ENCODE peak calls at places on chromosome 16, in seven cellular contexts. F, T, W, U, C, E and Q are unnamed samples. For H3K36me3, the result is how much of the 10 kb centered on the place peaks cover.

GRCh38 chr16:71201556-71201955 is 29.0 kb downstream of the HYDIN start:
- DNase-seq in C (no peak), F (no peak), T (no peak), W (no peak), U (no peak), E (no peak), Q (no peak)

GRCh38 chr16:47204736-47205499 is 61.2 kb upstream of the NETO2 start:
- DNase-seq in C (no peak), U (no peak), E (no peak), W (no peak), T (no peak), F (no peak), Q (no peak)

GRCh38 chr16:87107221-87107620 is 210.0 kb downstream of the C16orf95 start:
- DNase-seq in E (no peak), W (no peak), U (no peak), C (no peak), T (no peak), F (no peak), Q (no peak)

GRCh38 chr16:88904676-88905365 is 38.4 kb upstream of the PABPN1L start:
- DNase-seq in W (no peak), C (no peak), F (no peak), E (no peak), T (no peak), U (no peak), Q (no peak)

GRCh38 chr16:66717776-66718175 is 21.2 kb upstream of the CMTM4 start:
- DNase-seq in W (no peak), U (no peak), C (no peak), E (no peak), F (no peak), T (no peak), Q (no peak)

GRCh38 chr16:23563186-23563585 is 5.7 kb downstream of the UBFD1 start:
- DNase-seq in W (no peak), T (no peak), F (no peak), E (no peak), C (no peak), U (no peak), Q (peak)

GRCh38 chr16:72990003-72990521 is 57.9 kb downstream of the ZFHX3 start:
- DNase-seq in W (no peak), F (peak), T (no peak), E (peak), U (peak), C (peak), Q (no peak)

GRCh38 chr16:10976663-10977062 is 32.3 kb downstream of the CLEC16A start:
- DNase-seq in W (peak), T (no peak), U (no peak), F (no peak), C (no peak), E (no peak), Q (no peak)

GRCh38 chr16:81873843-81874752 is 95.0 kb downstream of the PLCG2 start:
- DNase-seq in W (peak), F (peak), E (peak), C (no peak), T (peak), U (peak), Q (peak)

GRCh38 chr16:569445-570254 is at the start of gene PIGQ:
- DNase-seq in C (peak), U (peak), T (peak), W (peak), E (no peak), F (peak), Q (peak)

GRCh38 chr16:79929260-79929977 is 328.9 kb upstream of the MAF start:
- DNase-seq in W (no peak), U (no peak), E (no peak), F (no peak), C (no peak), T (no peak), Q (no peak)

GRCh38 chr16:50470687-50471086 is 77.5 kb upstream of the NKD1 start:
- DNase-seq in C (no peak), U (no peak), E (no peak), W (no peak), F (no peak), T (no peak), Q (no peak)

GRCh38 chr16:53781023-53781605 is 77.2 kb downstream of the FTO start:
- DNase-seq in U (no peak), F (no peak), C (no peak), W (no peak), E (no peak), T (no peak), Q (no peak)

GRCh38 chr16:69143116-69143515 is 10.7 kb downstream of the UTP4 start:
- DNase-seq in U (no peak), F (no peak), E (no peak), C (no peak), T (peak), W (peak), Q (no peak)

GRCh38 chr16:64150193-64150592 is 971.7 kb downstream of the CDH11 start:
- DNase-seq in C (no peak), W (no peak), T (no peak), E (no peak), U (no peak), F (no peak), Q (no peak)

GRCh38 chr16:69448470-69449193 is 24.2 kb downstream of the CYB5B start:
- DNase-seq in F (no peak), C (no peak), T (no peak), W (peak), U (no peak), E (no peak), Q (no peak)

GRCh38 chr16:51134269-51134812 is 16.7 kb downstream of the SALL1 start:
- DNase-seq in F (no peak), W (peak), C (no peak), U (no peak), E (no peak), T (no peak), Q (no peak)

GRCh38 chr16:65825191-65825856 is 541.2 kb upstream of the CDH5 start:
- DNase-seq in T (no peak), U (no peak), W (no peak), E (no peak), C (no peak), F (no peak), Q (no peak)

GRCh38 chr16:66207139-66207863 is 159.2 kb upstream of the CDH5 start:
- DNase-seq in E (no peak), F (no peak), C (no peak), W (no peak), T (no peak), U (peak), Q (no peak)

GRCh38 chr16:83530293-83530692 is 277.5 kb upstream of the HSBP1 start:
- DNase-seq in U (no peak), C (no peak), E (no peak), W (no peak), F (no peak), T (no peak), Q (no peak)

GRCh38 chr16:11675561-11676511 is 7.6 kb downstream of the SNN start:
- DNase-seq in C (no peak), F (no peak), E (peak), T (no peak), U (peak), W (no peak), Q (no peak)

GRCh38 chr16:66274335-66275110 is 92.0 kb upstream of the CDH5 start:
- DNase-seq in F (no peak), E (peak), W (peak), T (peak), U (no peak), C (no peak), Q (no peak)

GRCh38 chr16:24275413-24275812 is 19.3 kb downstream of the CACNG3 start:
- DNase-seq in W (no peak), E (no peak), F (no peak), T (no peak), U (no peak), C (no peak), Q (no peak)

GRCh38 chr16:24950275-24950674 is 64.9 kb downstream of the ARHGAP17 start:
- DNase-seq in W (no peak), T (no peak), C (no peak), E (no peak), U (no peak), F (no peak), Q (no peak)

GRCh38 chr16:2008009-2008526 is 1.6 kb downstream of the ZNF598 start:
- DNase-seq in U (peak), C (peak), T (no peak), W (no peak), E (no peak), F (no peak), Q (peak)

GRCh38 chr16:1543085-1543896 is 9.8 kb downstream of the TMEM204 start:
- DNase-seq in U (no peak), F (no peak), W (peak), E (peak), T (peak), C (no peak), Q (peak)

GRCh38 chr16:87560428-87561199 is 41.7 kb upstream of the JPH3 start:
- DNase-seq in F (no peak), E (peak), C (peak), W (peak), T (peak), U (no peak), Q (no peak)

GRCh38 chr16:88472637-88473205 is 19.6 kb downstream of the ZFPM1 start:
- DNase-seq in T (no peak), U (no peak), C (no peak), E (no peak), F (no peak), W (no peak), Q (no peak)

GRCh38 chr16:11610121-11610505 is 23.4 kb upstream of the LITAF start:
- DNase-seq in C (no peak), U (no peak), F (no peak), T (no peak), W (no peak), E (no peak), Q (peak)

GRCh38 chr16:75580-76501 is 2.2 kb upstream of the MPG start:
- DNase-seq in U (peak), T (peak), W (peak), E (no peak), C (peak), F (no peak), Q (no peak)

GRCh38 chr16:8863594-8864424 is 5.0 kb downstream of the CARHSP1 start:
- DNase-seq in W (no peak), F (no peak), U (no peak), T (peak), E (no peak), C (no peak), Q (no peak)

GRCh38 chr16:81448154-81449131 is 3.8 kb downstream of the CMIP start:
- DNase-seq in F (peak), U (no peak), W (no peak), T (no peak), E (no peak), C (no peak), Q (no peak)

GRCh38 chr16:7343271-7343670 is 10.6 kb downstream of the RBFOX1 start:
- DNase-seq in F (no peak), T (no peak), U (no peak), W (no peak), C (no peak), E (no peak), Q (no peak)

GRCh38 chr16:19331794-19332193 is 46.3 kb downstream of the CLEC19A start:
- DNase-seq in U (no peak), W (no peak), F (no peak), C (no peak), T (no peak), E (no peak), Q (no peak)

GRCh38 chr16:12538667-12539081 is 265.0 kb downstream of the CPPED1 start:
- DNase-seq in T (no peak), C (no peak), E (no peak), U (peak), W (peak), F (no peak), Q (no peak)

GRCh38 chr16:66539628-66540469 is 10.1 kb downstream of the TK2 start:
- DNase-seq in U (no peak), F (no peak), T (no peak), C (no peak), W (no peak), E (no peak), Q (no peak)

GRCh38 chr16:74015953-74016352 is 280.7 kb upstream of the PSMD7 start:
- DNase-seq in E (no peak), F (no peak), T (no peak), U (no peak), C (no peak), W (no peak), Q (no peak)

GRCh38 chr16:166375-167116 is 768 bp downstream of the HBM start:
- DNase-seq in F (no peak), C (no peak), W (no peak), E (no peak), U (no peak), T (no peak), Q (no peak)

GRCh38 chr16:16021988-16022682 is 72.7 kb downstream of the ABCC1 start:
- DNase-seq in E (peak), U (peak), C (peak), F (peak), T (peak), W (peak), Q (peak)

DNA sequence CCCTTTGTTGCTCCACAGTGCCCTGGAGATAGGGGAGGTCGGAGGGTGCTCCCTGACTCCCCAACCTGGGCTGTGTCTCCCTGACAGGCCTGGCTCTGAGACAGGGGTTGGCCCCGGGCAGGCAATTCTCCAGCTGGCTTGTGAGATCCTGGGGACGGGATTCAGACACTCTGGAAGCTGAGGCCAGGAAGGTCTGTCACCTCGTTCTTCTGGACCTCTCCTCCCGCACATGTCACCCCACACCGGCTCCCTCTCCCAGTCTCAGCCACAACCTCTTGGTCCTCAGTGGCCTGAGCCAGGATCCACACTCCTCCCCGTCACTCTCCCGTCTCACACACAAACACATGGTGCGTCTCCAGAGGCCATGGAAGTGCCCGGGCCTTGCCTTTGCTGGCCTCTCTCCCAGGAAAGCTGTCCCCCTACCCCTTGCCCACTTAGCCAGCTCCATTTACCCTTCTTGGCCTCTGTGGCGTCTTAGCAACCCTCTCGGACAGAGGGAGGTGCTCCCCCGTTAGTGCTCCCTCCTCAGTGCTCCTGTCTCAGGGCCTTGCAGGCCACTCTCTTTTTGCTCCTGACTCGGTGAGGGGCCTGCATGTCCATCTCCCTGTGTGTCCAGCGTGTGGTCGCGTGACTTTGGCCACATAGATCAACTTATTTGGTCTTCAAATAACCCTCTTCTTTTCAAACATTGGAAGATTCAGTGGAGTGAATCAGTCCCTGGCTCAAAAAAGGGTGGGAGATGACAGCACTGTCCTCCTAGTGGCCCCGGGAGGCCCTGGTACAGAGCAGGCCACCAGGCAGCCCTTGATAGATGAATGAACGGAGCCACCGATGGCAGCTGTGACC is 747 bp downstream of the ADGRG3 start:
- DNase-seq in E (no peak), F (no peak), T (no peak), C (peak), W (no peak), U (no peak), Q (peak)
- TF ChIP-seq POLR2AphosphoS5 in E (no peak), F (no peak), T (no peak), C (no peak), W (no peak), U (no peak), Q (no peak)

DNA sequence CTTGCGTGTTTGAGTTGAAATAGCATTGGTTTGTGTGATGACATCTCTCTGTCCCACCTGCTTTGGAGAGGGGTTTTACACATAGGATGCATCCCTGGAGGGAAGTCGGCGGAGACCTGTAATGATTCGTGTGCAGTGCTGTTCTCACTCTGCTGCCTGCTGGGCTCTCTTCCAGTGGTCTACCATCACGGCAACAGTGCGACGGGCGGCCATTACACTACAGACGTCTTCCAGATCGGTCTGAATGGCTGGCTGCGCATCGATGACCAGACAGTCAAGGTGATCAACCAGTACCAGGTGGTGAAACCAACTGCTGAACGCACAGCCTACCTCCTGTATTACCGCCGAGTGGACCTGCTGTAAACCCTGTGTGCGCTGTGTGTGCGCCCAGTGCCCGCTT is 41.1 kb upstream of the CRISPLD2 start:
- DNase-seq in F (no peak), C (no peak), T (no peak), W (no peak), U (no peak), E (no peak), Q (no peak)
- H3K36me3 ChIP-seq in F (under half), C (half or more), T (half or more), W (under half), U (under half), E (half or more), Q (half or more)

GRCh38 chr16:30027588-30028437 is 3.3 kb downstream of the TLCD3B start:
- DNase-seq in U (no peak), C (no peak), F (no peak), E (no peak), T (no peak), W (no peak), Q (no peak)
- TF ChIP-seq POLR2AphosphoS5 in U (no peak), C (no peak), F (no peak), E (no peak), T (no peak), W (no peak), Q (no peak)

GRCh38 chr16:4828567-4829320 is 18.3 kb downstream of the GLYR1 start:
- DNase-seq in T (no peak), E (no peak), F (peak), C (no peak), U (no peak), W (no peak), Q (no peak)
- H3K36me3 ChIP-seq in T (half or more), E (half or more), F (under half), C (half or more), U (under half), W (half or more), Q (half or more)